ENCODE peak calls at places on chromosomes 6 and 20, in four cellular contexts. C, E, K and V are unnamed samples.

GRCh38 chr6:107066697-107067659 is 39.0 kb downstream of the MTRES1 start:
- DNase-seq in C (no peak), E (no peak), K (no peak), V (no peak)

GRCh38 chr6:47670851-47671250 is 27.5 kb upstream of the ADGRF4 start:
- DNase-seq in C (no peak), E (no peak), K (no peak), V (no peak)

GRCh38 chr6:40042232-40042631 is 108.0 kb upstream of the MOCS1 start:
- DNase-seq in C (no peak), E (no peak), K (no peak), V (no peak)

GRCh38 chr6:116963972-116964371 is 86.9 kb downstream of the RFX6 start:
- DNase-seq in C (no peak), E (no peak), K (no peak), V (no peak)

GRCh38 chr20:23069073-23069472 is 17.1 kb downstream of the CD93 start:
- DNase-seq in C (no peak), E (no peak), K (no peak), V (no peak)

GRCh38 chr20:58569211-58570125 is 54.3 kb upstream of the APCDD1L start:
- DNase-seq in C (no peak), E (no peak), K (no peak), V (no peak)

GRCh38 chr6:162625846-162626540 is 101.6 kb downstream of the PRKN start:
- DNase-seq in C (no peak), E (no peak), K (no peak), V (no peak)

GRCh38 chr6:116682334-116682712 is 1.3 kb downstream of the KPNA5 start:
- DNase-seq in C (no peak), E (no peak), K (no peak), V (no peak)

GRCh38 chr6:45169815-45170214 is 158.3 kb upstream of the RUNX2 start:
- DNase-seq in C (no peak), E (no peak), K (no peak), V (no peak)

GRCh38 chr6:45171380-45171779 is 156.8 kb upstream of the RUNX2 start:
- DNase-seq in C (no peak), E (no peak), K (no peak), V (no peak)

GRCh38 chr6:45174045-45174444 is 154.1 kb upstream of the RUNX2 start:
- DNase-seq in C (no peak), E (no peak), K (no peak), V (no peak)

GRCh38 chr6:45170309-45170708 is 157.8 kb upstream of the RUNX2 start:
- DNase-seq in C (no peak), E (no peak), K (no peak), V (no peak)

GRCh38 chr6:45175272-45175671 is 152.9 kb upstream of the RUNX2 start:
- DNase-seq in C (no peak), E (no peak), K (no peak), V (no peak)
- TF ChIP-seq FOSL1 in C (no peak), E (no peak), K (no peak), V (no peak)

DNA sequence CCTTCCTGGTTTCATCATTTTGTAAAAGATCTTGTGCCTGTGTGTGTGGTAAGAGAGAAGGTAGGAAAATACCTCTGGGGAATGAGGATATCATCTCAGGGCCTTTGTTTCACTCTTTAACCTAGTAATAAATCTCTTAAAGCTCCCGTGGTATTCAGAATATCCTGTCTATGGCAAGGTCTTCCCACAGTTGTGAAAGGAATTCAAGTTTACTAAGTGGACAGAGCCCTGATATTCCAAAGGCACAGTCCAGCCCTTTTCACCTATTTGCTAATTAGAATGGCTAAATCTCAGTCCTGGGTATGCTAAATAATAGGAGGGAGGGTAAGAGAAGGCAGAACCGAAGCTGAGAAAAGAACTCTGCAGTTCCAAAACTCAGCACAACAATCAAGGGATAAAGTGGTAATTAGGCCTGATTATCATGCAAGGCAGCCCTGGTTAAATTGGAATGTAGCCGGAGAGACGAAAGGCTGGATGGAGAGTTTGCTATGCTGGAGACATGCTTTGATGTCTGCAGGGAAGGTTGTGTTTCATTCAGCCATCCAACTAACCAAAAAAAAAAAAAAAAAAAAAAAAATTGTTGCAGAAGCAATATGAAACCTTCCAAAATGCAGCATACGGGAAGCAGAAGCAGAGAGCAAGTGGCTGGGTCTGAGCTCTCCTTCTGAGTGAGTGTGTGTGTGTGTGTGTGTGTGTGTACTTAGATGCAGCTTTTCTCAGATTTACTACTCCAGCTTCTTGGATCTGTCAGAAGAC is 28.5 kb upstream of the PIM1 start:
- DNase-seq in C (no peak), E (no peak), K (peak; percentile 89), V (no peak)
- TF ChIP-seq FOSL1 in C (no peak), E (no peak), K (no peak), V (no peak)

GRCh38 chr20:38890497-38890818 is 35.8 kb upstream of the FAM83D start:
- DNase-seq in C (no peak), E (no peak), K (no peak), V (no peak)
- TF ChIP-seq FOSL1 in C (no peak), E (no peak), K (no peak), V (peak; percentile 8)

GRCh38 chr6:139112561-139112960 is 22.3 kb upstream of the HECA start:
- DNase-seq in C (no peak), E (no peak), K (no peak), V (no peak)

GRCh38 chr6:139107051-139107450 is 27.8 kb upstream of the HECA start:
- DNase-seq in C (no peak), E (no peak), K (no peak), V (no peak)

GRCh38 chr6:139108378-139108777 is 26.5 kb upstream of the HECA start:
- DNase-seq in C (no peak), E (no peak), K (no peak), V (no peak)

GRCh38 chr6:139112146-139112545 is 22.7 kb upstream of the HECA start:
- DNase-seq in C (no peak), E (no peak), K (no peak), V (no peak)

DNA sequence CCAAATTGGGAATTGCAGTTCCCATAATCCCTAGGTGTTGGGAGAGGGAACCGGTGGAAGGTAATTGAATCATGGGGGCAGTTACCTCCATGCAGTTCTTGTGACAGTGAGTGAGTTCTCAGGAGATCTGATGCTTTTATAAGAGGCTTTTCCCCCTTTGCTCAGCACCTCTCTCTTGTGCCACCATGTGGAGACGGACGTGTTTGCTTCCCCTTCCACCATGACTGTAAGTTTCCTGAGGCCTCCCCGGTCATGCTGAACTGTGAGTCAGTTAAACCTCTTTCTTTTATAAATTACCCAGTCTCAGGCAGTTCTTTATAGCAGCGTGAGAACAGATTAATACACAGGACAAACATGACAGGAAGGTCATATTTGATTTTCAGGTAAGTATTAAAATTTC is 25.3 kb upstream of the HECA start:
- DNase-seq in C (peak; percentile 32), E (peak; percentile 51), K (no peak), V (no peak)
- TF ChIP-seq FOSL1 in C (no peak), E (no peak), K (no peak), V (no peak)

GRCh38 chr6:20808984-20809383 is 274.7 kb downstream of the CDKAL1 start:
- DNase-seq in C (no peak), E (no peak), K (no peak), V (no peak)
- TF ChIP-seq FOSL1 in C (no peak), E (no peak), K (no peak), V (no peak)

GRCh38 chr6:20202070-20202658 is 10.1 kb downstream of the MBOAT1 start:
- DNase-seq in C (no peak), E (peak; percentile 10), K (no peak), V (peak; percentile 71)
- TF ChIP-seq FOSL1 in C (peak; percentile 67), E (no peak), K (no peak), V (peak; percentile 88)

DNA sequence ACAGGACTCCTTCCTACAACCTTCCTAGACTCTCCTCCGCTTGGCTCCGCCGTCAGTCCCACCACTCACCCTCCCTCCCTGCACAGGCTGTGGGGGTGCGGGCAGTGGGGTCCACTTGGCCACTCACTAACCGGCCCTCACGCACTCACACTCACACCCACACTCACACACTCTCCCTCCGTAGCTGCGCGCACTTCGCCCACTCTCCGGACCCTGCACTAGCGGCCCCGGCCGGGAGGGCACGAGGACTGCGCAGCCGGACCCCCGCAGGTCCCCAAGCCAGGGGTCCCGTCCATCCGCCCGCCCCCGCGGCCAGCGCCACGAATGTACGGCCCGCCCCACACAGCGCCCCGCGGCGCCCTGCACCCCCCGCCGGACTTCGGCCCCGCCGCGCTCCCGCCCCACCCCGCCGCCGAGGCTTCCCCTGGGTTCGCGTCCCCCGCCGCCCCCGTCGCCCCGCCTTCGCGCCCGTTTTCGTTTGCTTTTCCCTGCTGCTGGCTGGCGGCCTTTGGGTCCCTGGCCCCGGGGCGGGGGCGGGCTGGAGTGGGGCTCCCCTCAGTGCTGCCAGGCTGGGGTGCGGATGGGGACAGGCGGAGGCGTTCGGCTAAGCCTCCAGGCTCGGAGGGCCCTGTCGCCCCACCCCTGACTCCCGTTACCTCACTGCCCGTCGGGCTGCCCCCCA is 23.0 kb upstream of the SLC22A7 start:
- DNase-seq in C (no peak), E (peak; percentile 67), K (no peak), V (no peak)
- TF ChIP-seq FOSL1 in C (no peak), E (no peak), K (no peak), V (no peak)

DNA sequence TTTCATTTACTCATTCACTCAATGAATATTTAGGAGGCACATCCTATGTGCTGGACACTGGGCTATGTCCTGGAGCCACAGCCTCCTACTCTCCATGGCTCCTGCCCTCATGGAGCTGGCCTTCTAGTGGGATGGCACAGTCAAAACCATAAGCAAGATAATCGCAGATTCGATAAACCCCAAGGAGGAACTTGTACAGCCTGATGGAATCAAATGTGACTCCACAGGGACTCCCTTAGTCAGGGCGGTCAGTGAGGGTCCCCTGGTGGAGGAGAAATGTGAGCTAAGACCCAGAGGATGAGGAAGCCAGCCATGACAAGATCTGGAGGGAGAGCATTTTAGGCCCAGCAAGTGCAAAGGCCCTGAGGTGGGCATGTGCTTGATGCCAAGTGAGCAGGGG is 211.9 kb downstream of the PREX1 start:
- DNase-seq in C (no peak), E (no peak), K (no peak), V (no peak)
- TF ChIP-seq FOSL1 in C (no peak), E (no peak), K (no peak), V (no peak)

GRCh38 chr20:9200196-9200595 is 131.3 kb downstream of the PLCB4 start:
- DNase-seq in C (no peak), E (no peak), K (no peak), V (no peak)
- TF ChIP-seq FOSL1 in C (no peak), E (no peak), K (no peak), V (no peak)